ENCODE peak calls at places on chromosomes 7 and 10, in four cellular contexts. One of them, this sample, is unnamed.

GRCh38 chr10:47388879-47389278 is 4.8 kb upstream of the ZNF488 start:
- DNase-seq in stomach: peak; percentile 7
- DNase-seq in heart right ventricle: no peak
- DNase-seq in gastrocnemius medialis: no peak
- DNase-seq in this sample: no peak

GRCh38 chr10:122374859-122375721 is 582 bp downstream of the PLEKHA1 start:
- DNase-seq in heart right ventricle: peak; percentile 59
- DNase-seq in gastrocnemius medialis: no peak
- DNase-seq in stomach: peak; percentile 67
- DNase-seq in this sample: peak; percentile 52

GRCh38 chr7:494906-495305 is 24.7 kb downstream of the PDGFA start:
- DNase-seq in heart right ventricle: peak; percentile 7
- DNase-seq in gastrocnemius medialis: no peak
- DNase-seq in stomach: no peak
- DNase-seq in this sample: no peak

GRCh38 chr10:121813211-121813812 is 114.5 kb downstream of the ATE1 start:
- DNase-seq in heart right ventricle: no peak
- DNase-seq in gastrocnemius medialis: no peak
- DNase-seq in stomach: no peak
- DNase-seq in this sample: peak; percentile 20

GRCh38 chr7:68313806-68314205 is 1284.5 kb upstream of the AUTS2 start:
- DNase-seq in heart right ventricle: no peak
- DNase-seq in stomach: no peak
- DNase-seq in gastrocnemius medialis: no peak
- DNase-seq in this sample: no peak

GRCh38 chr7:36348256-36348655 is 41.4 kb upstream of the ANLN start:
- DNase-seq in stomach: no peak
- DNase-seq in gastrocnemius medialis: no peak
- DNase-seq in heart right ventricle: no peak
- DNase-seq in this sample: peak; percentile 72

GRCh38 chr10:17210361-17210760 is 8.9 kb upstream of the TRDMT1 start:
- DNase-seq in stomach: no peak
- DNase-seq in gastrocnemius medialis: no peak
- DNase-seq in heart right ventricle: no peak
- DNase-seq in this sample: peak; percentile 50

GRCh38 chr10:35328404-35329037 is 7.8 kb upstream of the CCNY start:
- DNase-seq in heart right ventricle: no peak
- DNase-seq in gastrocnemius medialis: no peak
- DNase-seq in stomach: no peak
- DNase-seq in this sample: peak; percentile 60

GRCh38 chr10:100109670-100110069 is 28.0 kb upstream of the CPN1 start:
- DNase-seq in gastrocnemius medialis: no peak
- DNase-seq in stomach: no peak
- DNase-seq in heart right ventricle: no peak
- DNase-seq in this sample: no peak

GRCh38 chr7:43674559-43675436 is 54.5 kb downstream of the COA1 start:
- DNase-seq in gastrocnemius medialis: no peak
- DNase-seq in stomach: no peak
- DNase-seq in heart right ventricle: no peak
- DNase-seq in this sample: peak; percentile 86

GRCh38 chr10:118950190-118950658 is 79.3 kb upstream of the NANOS1 start:
- DNase-seq in heart right ventricle: no peak
- DNase-seq in gastrocnemius medialis: no peak
- DNase-seq in stomach: peak; percentile 24
- DNase-seq in this sample: peak; percentile 45

GRCh38 chr10:13837966-13838365 is 251.2 kb downstream of the PRPF18 start:
- DNase-seq in gastrocnemius medialis: no peak
- DNase-seq in heart right ventricle: no peak
- DNase-seq in stomach: no peak
- DNase-seq in this sample: no peak

GRCh38 chr7:93890464-93891068 is at the start of gene TFPI2:
- DNase-seq in stomach: no peak
- DNase-seq in gastrocnemius medialis: no peak
- DNase-seq in heart right ventricle: peak; percentile 15
- DNase-seq in this sample: peak; percentile 49

GRCh38 chr7:42065942-42066341 is 171.1 kb downstream of the GLI3 start:
- DNase-seq in gastrocnemius medialis: no peak
- DNase-seq in stomach: no peak
- DNase-seq in heart right ventricle: no peak
- DNase-seq in this sample: peak; percentile 59

GRCh38 chr7:45872116-45873034 is 507 bp downstream of the CCDC201 start:
- DNase-seq in heart right ventricle: no peak
- DNase-seq in gastrocnemius medialis: no peak
- DNase-seq in stomach: no peak
- DNase-seq in this sample: no peak

GRCh38 chr10:91493313-91493712 is 83.2 kb downstream of the HECTD2 start:
- DNase-seq in heart right ventricle: no peak
- DNase-seq in gastrocnemius medialis: no peak
- DNase-seq in stomach: no peak
- DNase-seq in this sample: peak; percentile 79

GRCh38 chr10:91487914-91488577 is 77.9 kb downstream of the HECTD2 start:
- DNase-seq in stomach: no peak
- DNase-seq in gastrocnemius medialis: no peak
- DNase-seq in heart right ventricle: no peak
- DNase-seq in this sample: no peak
- H3K9me3 ChIP-seq in stomach: no peaks in the 10 kb centered on the region
- H3K9me3 ChIP-seq in gastrocnemius medialis: no peaks in the 10 kb centered on the region
- H3K9me3 ChIP-seq in heart right ventricle: no peaks in the 10 kb centered on the region
- H3K9me3 ChIP-seq in this sample: no peaks in the 10 kb centered on the region

GRCh38 chr10:109640915-109641314 is 282.4 kb downstream of the XPNPEP1 start:
- DNase-seq in stomach: no peak
- DNase-seq in heart right ventricle: no peak
- DNase-seq in gastrocnemius medialis: no peak
- DNase-seq in this sample: no peak
- H3K9me3 ChIP-seq in stomach: no peaks in the 10 kb centered on the region
- H3K9me3 ChIP-seq in heart right ventricle: no peaks in the 10 kb centered on the region
- H3K9me3 ChIP-seq in gastrocnemius medialis: no peaks in the 10 kb centered on the region
- H3K9me3 ChIP-seq in this sample: no peaks in the 10 kb centered on the region

DNA sequence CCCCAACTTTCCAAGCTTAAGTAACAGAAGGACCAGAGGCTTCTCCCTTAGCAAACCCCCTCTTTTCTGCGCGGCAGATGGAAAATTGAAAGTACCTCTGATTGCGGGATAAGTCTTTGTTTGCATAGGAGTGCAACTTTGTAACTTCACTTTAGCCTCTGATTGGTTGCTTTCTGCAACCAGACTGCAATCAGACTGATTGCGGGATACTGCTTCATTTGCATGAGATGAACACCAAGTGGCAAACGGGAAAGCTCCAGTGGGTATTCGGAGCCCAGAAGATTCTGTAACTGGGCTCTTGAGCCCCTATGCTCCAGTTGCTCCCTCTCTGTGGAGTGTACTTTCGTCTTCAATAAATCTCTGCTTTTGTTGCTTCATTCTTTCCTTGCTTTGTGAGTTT is 260.6 kb downstream of the BAMBI start:
- DNase-seq in stomach: no peak
- DNase-seq in heart right ventricle: no peak
- DNase-seq in gastrocnemius medialis: no peak
- DNase-seq in this sample: no peak
- H3K9me3 ChIP-seq in stomach: no peaks in the 10 kb centered on the region
- H3K9me3 ChIP-seq in heart right ventricle: no peaks in the 10 kb centered on the region
- H3K9me3 ChIP-seq in gastrocnemius medialis: no peaks in the 10 kb centered on the region
- H3K9me3 ChIP-seq in this sample: no peaks in the 10 kb centered on the region

DNA sequence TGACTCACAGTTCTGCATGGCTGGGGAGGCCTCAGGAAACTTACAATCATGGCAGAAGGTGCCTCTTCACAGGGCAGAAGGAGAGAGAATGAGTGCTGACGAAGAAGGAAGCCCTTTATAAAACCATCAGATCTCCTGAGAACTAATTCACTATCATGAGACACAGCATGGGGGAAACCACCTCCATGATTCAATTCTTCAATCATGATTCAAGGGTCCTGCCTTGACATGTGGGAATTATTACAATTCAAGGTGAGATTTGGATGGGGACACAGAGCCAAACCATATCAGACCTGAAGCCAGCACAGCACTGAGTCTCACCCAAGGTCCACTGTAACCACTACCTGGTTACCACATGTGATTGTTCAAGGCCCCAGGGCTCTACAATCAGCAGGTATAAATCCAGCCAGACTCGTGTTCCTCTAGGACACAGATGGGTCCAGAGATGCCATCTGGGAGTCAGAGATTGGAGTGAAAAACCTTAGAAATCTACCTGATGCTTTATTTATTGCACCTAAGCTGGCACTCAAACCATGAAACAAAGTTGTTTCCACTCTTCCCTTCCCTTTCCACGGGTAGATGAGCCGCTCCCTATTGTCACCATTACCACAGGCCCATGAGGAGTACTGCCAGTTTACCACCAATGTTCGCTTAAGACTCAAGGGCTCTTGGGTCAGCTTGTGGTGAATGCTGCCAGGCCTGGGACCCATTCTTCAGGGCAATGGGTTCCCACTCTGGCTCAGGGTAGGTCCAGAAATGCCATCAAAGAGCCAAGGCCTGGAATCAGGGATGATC is 1061.5 kb downstream of the LRMDA start:
- DNase-seq in heart right ventricle: no peak
- DNase-seq in gastrocnemius medialis: no peak
- DNase-seq in stomach: no peak
- DNase-seq in this sample: no peak
- H3K9me3 ChIP-seq in heart right ventricle: peaks cover 55% of the 10 kb centered on the region
- H3K9me3 ChIP-seq in gastrocnemius medialis: no peaks in the 10 kb centered on the region
- H3K9me3 ChIP-seq in stomach: peaks cover 35% of the 10 kb centered on the region
- H3K9me3 ChIP-seq in this sample: no peaks in the 10 kb centered on the region

GRCh38 chr7:157717211-157718174 is 380.7 kb downstream of the DNAJB6 start:
- DNase-seq in heart right ventricle: no peak
- DNase-seq in stomach: no peak
- DNase-seq in gastrocnemius medialis: no peak
- DNase-seq in this sample: no peak
- H3K9me3 ChIP-seq in heart right ventricle: no peaks in the 10 kb centered on the region
- H3K9me3 ChIP-seq in stomach: no peaks in the 10 kb centered on the region
- H3K9me3 ChIP-seq in gastrocnemius medialis: no peaks in the 10 kb centered on the region
- H3K9me3 ChIP-seq in this sample: no peaks in the 10 kb centered on the region

DNA sequence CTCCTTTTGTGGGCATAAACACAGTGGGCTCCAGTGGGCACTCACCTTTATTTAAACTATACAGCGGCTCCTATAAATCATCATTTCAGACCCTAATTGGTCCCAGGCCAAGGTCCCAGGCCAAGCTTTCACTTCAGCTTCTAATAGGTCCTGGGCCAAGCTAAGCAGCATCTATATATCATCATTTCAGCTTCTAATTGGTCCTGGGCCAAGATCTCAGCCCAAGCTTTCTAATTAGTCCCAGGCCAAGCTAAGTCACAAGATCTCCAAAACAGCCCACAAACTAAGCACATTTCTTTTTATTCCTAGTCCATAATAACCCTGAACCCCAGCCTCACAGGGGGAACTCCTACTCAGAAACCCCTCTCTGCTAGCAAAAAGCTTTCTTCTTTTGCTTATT is 47.1 kb downstream of the ZNF680 start:
- DNase-seq in heart right ventricle: no peak
- DNase-seq in gastrocnemius medialis: no peak
- DNase-seq in stomach: no peak
- DNase-seq in this sample: no peak
- H3K9me3 ChIP-seq in heart right ventricle: peaks cover 74% of the 10 kb centered on the region
- H3K9me3 ChIP-seq in gastrocnemius medialis: peaks cover 2% of the 10 kb centered on the region
- H3K9me3 ChIP-seq in stomach: peaks cover 88% of the 10 kb centered on the region
- H3K9me3 ChIP-seq in this sample: no peaks in the 10 kb centered on the region

GRCh38 chr7:12896316-12896715 is 208.9 kb downstream of the ARL4A start:
- DNase-seq in gastrocnemius medialis: no peak
- DNase-seq in heart right ventricle: no peak
- DNase-seq in stomach: no peak
- DNase-seq in this sample: no peak
- H3K9me3 ChIP-seq in gastrocnemius medialis: no peaks in the 10 kb centered on the region
- H3K9me3 ChIP-seq in heart right ventricle: no peaks in the 10 kb centered on the region
- H3K9me3 ChIP-seq in stomach: no peaks in the 10 kb centered on the region
- H3K9me3 ChIP-seq in this sample: no peaks in the 10 kb centered on the region

GRCh38 chr7:64300641-64301405 is 12.9 kb upstream of the ZNF736 start:
- DNase-seq in heart right ventricle: no peak
- DNase-seq in gastrocnemius medialis: no peak
- DNase-seq in stomach: no peak
- DNase-seq in this sample: no peak
- H3K9me3 ChIP-seq in heart right ventricle: no peaks in the 10 kb centered on the region
- H3K9me3 ChIP-seq in gastrocnemius medialis: no peaks in the 10 kb centered on the region
- H3K9me3 ChIP-seq in stomach: no peaks in the 10 kb centered on the region
- H3K9me3 ChIP-seq in this sample: no peaks in the 10 kb centered on the region

GRCh38 chr10:42596196-42596595 is 42.2 kb downstream of the ZNF33B start:
- DNase-seq in heart right ventricle: no peak
- DNase-seq in gastrocnemius medialis: no peak
- DNase-seq in stomach: no peak
- DNase-seq in this sample: no peak

GRCh38 chr10:42593284-42593683 is 45.1 kb downstream of the ZNF33B start:
- DNase-seq in heart right ventricle: no peak
- DNase-seq in gastrocnemius medialis: no peak
- DNase-seq in stomach: no peak
- DNase-seq in this sample: no peak

GRCh38 chr10:42598249-42598873 is 40.0 kb downstream of the ZNF33B start:
- DNase-seq in heart right ventricle: no peak
- DNase-seq in gastrocnemius medialis: no peak
- DNase-seq in stomach: no peak
- DNase-seq in this sample: no peak

DNA sequence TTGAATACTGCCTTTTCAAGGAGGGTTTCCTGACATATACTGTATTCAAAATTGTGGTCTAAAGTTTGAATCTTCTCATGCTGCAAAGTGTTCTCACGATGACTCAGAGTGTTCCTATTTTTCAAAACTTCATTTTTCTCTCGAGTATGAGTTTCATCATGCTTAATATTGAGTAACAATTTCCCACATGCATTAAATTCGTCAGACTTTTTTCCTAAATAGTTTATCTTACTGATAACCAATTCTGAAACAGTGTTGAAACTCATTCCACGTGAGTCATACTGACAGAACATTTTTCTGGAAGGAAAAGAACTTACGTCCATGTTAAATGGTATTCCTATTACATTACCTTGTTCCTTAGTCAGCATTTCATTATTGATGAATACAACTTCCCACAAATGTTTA is 44.1 kb downstream of the ZNF33B start:
- DNase-seq in heart right ventricle: no peak
- DNase-seq in gastrocnemius medialis: no peak
- DNase-seq in stomach: no peak
- DNase-seq in this sample: peak; percentile 36
- H3K9me3 ChIP-seq in heart right ventricle: peaks cover 42% of the 10 kb centered on the region
- H3K9me3 ChIP-seq in gastrocnemius medialis: peaks cover 3% of the 10 kb centered on the region
- H3K9me3 ChIP-seq in stomach: peaks cover 79% of the 10 kb centered on the region
- H3K9me3 ChIP-seq in this sample: peaks cover 2% of the 10 kb centered on the region

This sample was measured in fibroblast of lung.